ENCODE peak calls at places on chromosomes 4 and X, in four cellular contexts. One of them, this sample, is unnamed.

GRCh38 chrX:97683256-97683655 is 799.5 kb downstream of the RPA4 start:
- DNase-seq in neural crest cell: no peak
- DNase-seq in esophagus squamous epithelium: no peak
- DNase-seq in PC-3: no peak
- DNase-seq in this sample: no peak

GRCh38 chrX:108304210-108304609 is 134.0 kb downstream of the COL4A6 start:
- DNase-seq in PC-3: peak
- DNase-seq in neural crest cell: no peak
- DNase-seq in esophagus squamous epithelium: no peak
- DNase-seq in this sample: no peak

GRCh38 chr4:163748474-163748873 is 254.0 kb downstream of the TMA16 start:
- DNase-seq in PC-3: peak
- DNase-seq in neural crest cell: no peak
- DNase-seq in esophagus squamous epithelium: no peak
- DNase-seq in this sample: peak

GRCh38 chrX:96314974-96315373 is 369.7 kb upstream of the DIAPH2 start:
- DNase-seq in neural crest cell: no peak
- DNase-seq in esophagus squamous epithelium: no peak
- DNase-seq in PC-3: peak
- DNase-seq in this sample: no peak

GRCh38 chr4:102355748-102356147 is 10.5 kb upstream of the SLC39A8 start:
- DNase-seq in esophagus squamous epithelium: no peak
- DNase-seq in neural crest cell: no peak
- DNase-seq in PC-3: no peak
- DNase-seq in this sample: no peak

GRCh38 chrX:9905721-9906120 is 61.4 kb upstream of the CLDN34 start:
- DNase-seq in neural crest cell: no peak
- DNase-seq in esophagus squamous epithelium: no peak
- DNase-seq in PC-3: no peak
- DNase-seq in this sample: no peak

GRCh38 chr4:1871471-1872021 is 353 bp downstream of the NSD2 start:
- DNase-seq in neural crest cell: peak
- DNase-seq in PC-3: no peak
- DNase-seq in esophagus squamous epithelium: no peak
- DNase-seq in this sample: peak

GRCh38 chrX:24464836-24465523 is at the start of gene PDK3:
- DNase-seq in PC-3: peak
- DNase-seq in neural crest cell: peak
- DNase-seq in esophagus squamous epithelium: peak
- DNase-seq in this sample: peak

GRCh38 chrX:1521459-1521956 is 15.5 kb downstream of the P2RY8 start:
- DNase-seq in PC-3: no peak
- DNase-seq in esophagus squamous epithelium: peak
- DNase-seq in neural crest cell: no peak
- DNase-seq in this sample: no peak

GRCh38 chr4:159444668-159445067 is 341.8 kb downstream of the RAPGEF2 start:
- DNase-seq in neural crest cell: no peak
- DNase-seq in PC-3: peak
- DNase-seq in esophagus squamous epithelium: no peak
- DNase-seq in this sample: no peak

GRCh38 chr4:4991541-4992099 is 27.6 kb downstream of the CYTL1 start:
- DNase-seq in PC-3: no peak
- DNase-seq in neural crest cell: no peak
- DNase-seq in esophagus squamous epithelium: no peak
- DNase-seq in this sample: no peak

GRCh38 chr4:75634951-75635350 is 4.6 kb upstream of the CDKL2 start:
- DNase-seq in PC-3: no peak
- DNase-seq in neural crest cell: no peak
- DNase-seq in esophagus squamous epithelium: no peak
- DNase-seq in this sample: no peak

GRCh38 chrX:28120076-28120475 is 138.8 kb upstream of the DCAF8L1 start:
- DNase-seq in PC-3: peak
- DNase-seq in neural crest cell: no peak
- DNase-seq in esophagus squamous epithelium: no peak
- DNase-seq in this sample: no peak

GRCh38 chrX:9656277-9656676 is 109.4 kb downstream of the GPR143 start:
- DNase-seq in PC-3: peak
- DNase-seq in esophagus squamous epithelium: no peak
- DNase-seq in neural crest cell: no peak
- DNase-seq in this sample: no peak

GRCh38 chr4:6416518-6417286 is 55.7 kb downstream of the PPP2R2C start:
- DNase-seq in esophagus squamous epithelium: no peak
- DNase-seq in PC-3: no peak
- DNase-seq in neural crest cell: no peak
- DNase-seq in this sample: peak

GRCh38 chr4:11741190-11741652 is 312.5 kb upstream of the HS3ST1 start:
- DNase-seq in esophagus squamous epithelium: no peak
- DNase-seq in PC-3: peak
- DNase-seq in neural crest cell: no peak
- DNase-seq in this sample: no peak

GRCh38 chr4:153519677-153520076 is 53.5 kb downstream of the TMEM131L start:
- DNase-seq in esophagus squamous epithelium: no peak
- DNase-seq in neural crest cell: no peak
- DNase-seq in PC-3: no peak
- DNase-seq in this sample: no peak

GRCh38 chr4:47032405-47033106 is 1.2 kb downstream of the GABRB1 start:
- DNase-seq in neural crest cell: peak
- DNase-seq in PC-3: no peak
- DNase-seq in esophagus squamous epithelium: no peak
- DNase-seq in this sample: peak

GRCh38 chrX:71532078-71532752 is 689 bp upstream of the OGT start:
- DNase-seq in PC-3: peak
- DNase-seq in neural crest cell: no peak
- DNase-seq in esophagus squamous epithelium: no peak
- DNase-seq in this sample: no peak

GRCh38 chr4:101346562-101347266 is 612 bp downstream of the PPP3CA start:
- DNase-seq in esophagus squamous epithelium: peak
- DNase-seq in neural crest cell: peak
- DNase-seq in PC-3: peak
- DNase-seq in this sample: peak

GRCh38 chr4:188246488-188246887 is 107.2 kb downstream of the TRIML1 start:
- DNase-seq in neural crest cell: no peak
- DNase-seq in PC-3: peak
- DNase-seq in esophagus squamous epithelium: no peak
- DNase-seq in this sample: no peak

GRCh38 chr4:107824367-107825071 is at the start of gene SGMS2:
- DNase-seq in esophagus squamous epithelium: peak
- DNase-seq in neural crest cell: peak
- DNase-seq in PC-3: peak
- DNase-seq in this sample: peak

GRCh38 chr4:742742-743311 is 37.2 kb downstream of the PCGF3 start:
- DNase-seq in PC-3: peak
- DNase-seq in neural crest cell: peak
- DNase-seq in esophagus squamous epithelium: no peak
- DNase-seq in this sample: peak

GRCh38 chr4:181909368-181909767 is 333.8 kb upstream of the TENM3 start:
- DNase-seq in neural crest cell: no peak
- DNase-seq in PC-3: no peak
- DNase-seq in esophagus squamous epithelium: no peak
- DNase-seq in this sample: no peak

GRCh38 chr4:80036949-80037348 is 36.1 kb downstream of the ANTXR2 start:
- DNase-seq in neural crest cell: no peak
- DNase-seq in esophagus squamous epithelium: no peak
- DNase-seq in PC-3: no peak
- DNase-seq in this sample: no peak

GRCh38 chr4:92328095-92328494 is 24.3 kb downstream of the GRID2 start:
- DNase-seq in PC-3: no peak
- DNase-seq in neural crest cell: no peak
- DNase-seq in esophagus squamous epithelium: no peak
- DNase-seq in this sample: no peak

GRCh38 chrX:72297953-72298730 is 7.6 kb downstream of the CITED1 start:
- DNase-seq in esophagus squamous epithelium: no peak
- DNase-seq in PC-3: peak
- DNase-seq in neural crest cell: no peak
- DNase-seq in this sample: no peak

GRCh38 chr4:70183168-70183939 is 12.2 kb upstream of the ODAM start:
- DNase-seq in PC-3: peak
- DNase-seq in neural crest cell: peak
- DNase-seq in esophagus squamous epithelium: no peak
- DNase-seq in this sample: peak

GRCh38 chrX:153857348-153857903 is 27.1 kb upstream of the PDZD4 start:
- DNase-seq in PC-3: no peak
- DNase-seq in esophagus squamous epithelium: no peak
- DNase-seq in neural crest cell: no peak
- DNase-seq in this sample: no peak

GRCh38 chr4:78057135-78057599 is at the start of gene FRAS1:
- DNase-seq in PC-3: peak
- DNase-seq in esophagus squamous epithelium: no peak
- DNase-seq in neural crest cell: peak
- DNase-seq in this sample: peak

GRCh38 chr4:75849459-75849858 is 52.8 kb downstream of the PPEF2 start:
- DNase-seq in PC-3: no peak
- DNase-seq in neural crest cell: no peak
- DNase-seq in esophagus squamous epithelium: no peak
- DNase-seq in this sample: no peak

GRCh38 chr4:123856689-123857545 is 460.3 kb downstream of the SPRY1 start:
- DNase-seq in esophagus squamous epithelium: no peak
- DNase-seq in neural crest cell: peak
- DNase-seq in PC-3: peak
- DNase-seq in this sample: peak

GRCh38 chr4:94571301-94571700 is 119.6 kb downstream of the PDLIM5 start:
- DNase-seq in esophagus squamous epithelium: no peak
- DNase-seq in PC-3: no peak
- DNase-seq in neural crest cell: no peak
- DNase-seq in this sample: no peak
- TF ChIP-seq CTCF in esophagus squamous epithelium: no peak
- TF ChIP-seq CTCF in PC-3: no peak
- TF ChIP-seq CTCF in neural crest cell: no peak
- TF ChIP-seq CTCF in this sample: no peak

GRCh38 chr4:130705023-130705422 is 1609.1 kb downstream of the C4orf33 start:
- DNase-seq in PC-3: peak
- DNase-seq in esophagus squamous epithelium: no peak
- DNase-seq in neural crest cell: no peak
- DNase-seq in this sample: no peak
- TF ChIP-seq CTCF in PC-3: peak
- TF ChIP-seq CTCF in esophagus squamous epithelium: no peak
- TF ChIP-seq CTCF in neural crest cell: no peak
- TF ChIP-seq CTCF in this sample: no peak

DNA sequence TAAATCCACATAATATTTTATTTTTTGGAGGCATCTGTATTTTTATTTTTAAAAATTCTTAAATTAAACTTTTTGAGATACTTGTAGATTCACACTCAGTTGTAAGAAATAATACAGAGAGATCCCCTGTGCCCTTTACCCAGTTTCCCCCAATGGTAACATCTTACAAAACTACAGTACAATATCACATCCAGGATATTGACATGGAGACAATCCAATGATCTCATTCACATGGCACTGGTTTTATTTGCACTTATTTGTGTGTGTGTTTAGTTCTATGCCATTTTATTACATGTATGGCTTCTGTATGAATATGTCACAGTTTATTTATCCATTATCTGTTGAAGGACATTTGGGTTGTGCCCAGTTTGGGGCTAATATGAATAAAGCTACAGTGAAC is 35.5 kb upstream of the EIF1AX start:
- DNase-seq in esophagus squamous epithelium: no peak
- DNase-seq in neural crest cell: no peak
- DNase-seq in PC-3: no peak
- DNase-seq in this sample: no peak
- TF ChIP-seq CTCF in esophagus squamous epithelium: no peak
- TF ChIP-seq CTCF in neural crest cell: no peak
- TF ChIP-seq CTCF in PC-3: no peak
- TF ChIP-seq CTCF in this sample: no peak

DNA sequence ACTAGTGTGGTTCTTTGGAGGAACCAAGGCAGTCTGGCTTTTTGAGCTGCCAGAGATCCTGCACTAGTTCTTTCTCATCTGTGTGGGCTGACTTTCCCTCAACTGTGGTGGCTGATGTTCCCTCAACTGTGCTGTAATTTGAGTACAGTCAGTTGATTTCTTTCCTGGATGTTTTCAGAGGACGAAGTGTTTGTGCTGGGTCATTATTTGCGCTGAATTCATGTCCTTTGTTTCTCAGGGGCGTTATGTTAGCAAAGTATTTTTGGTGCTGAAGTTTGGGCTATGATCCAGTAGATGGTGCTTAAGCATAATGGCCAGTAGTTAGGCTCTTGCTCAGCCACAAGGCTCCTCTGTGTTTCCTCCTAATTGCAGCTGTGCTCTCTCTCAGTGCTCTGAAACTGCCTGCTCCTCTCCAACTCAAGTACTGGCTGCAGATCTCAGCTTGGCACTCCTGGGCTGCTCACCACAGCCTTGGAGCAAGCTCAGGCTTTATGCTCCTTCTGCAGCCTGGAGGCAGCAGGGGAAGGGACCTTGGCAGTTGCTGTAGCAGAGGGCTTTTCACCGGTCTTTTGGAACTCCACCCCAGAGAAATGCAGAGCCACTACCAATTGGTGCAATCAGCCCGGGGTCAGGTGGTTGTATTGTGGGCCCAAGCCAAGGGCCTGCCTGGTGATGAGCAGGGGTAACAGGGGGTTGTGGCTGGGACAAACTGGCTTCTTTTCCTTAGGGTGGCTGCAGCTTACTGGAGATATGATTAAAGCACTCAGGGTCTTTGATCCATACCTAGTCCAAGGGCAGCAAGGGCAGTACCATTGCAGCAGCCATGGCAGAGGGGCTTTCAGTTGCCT is 27.9 kb downstream of the ENPEP start:
- DNase-seq in neural crest cell: no peak
- DNase-seq in esophagus squamous epithelium: no peak
- DNase-seq in PC-3: no peak
- DNase-seq in this sample: no peak
- TF ChIP-seq CTCF in neural crest cell: no peak
- TF ChIP-seq CTCF in esophagus squamous epithelium: no peak
- TF ChIP-seq CTCF in PC-3: no peak
- TF ChIP-seq CTCF in this sample: no peak

GRCh38 chrX:106898462-106898861 is 4.7 kb downstream of the RIPPLY1 start:
- DNase-seq in neural crest cell: no peak
- DNase-seq in esophagus squamous epithelium: no peak
- DNase-seq in PC-3: peak
- DNase-seq in this sample: no peak
- TF ChIP-seq CTCF in neural crest cell: peak
- TF ChIP-seq CTCF in esophagus squamous epithelium: no peak
- TF ChIP-seq CTCF in PC-3: peak
- TF ChIP-seq CTCF in this sample: peak

DNA sequence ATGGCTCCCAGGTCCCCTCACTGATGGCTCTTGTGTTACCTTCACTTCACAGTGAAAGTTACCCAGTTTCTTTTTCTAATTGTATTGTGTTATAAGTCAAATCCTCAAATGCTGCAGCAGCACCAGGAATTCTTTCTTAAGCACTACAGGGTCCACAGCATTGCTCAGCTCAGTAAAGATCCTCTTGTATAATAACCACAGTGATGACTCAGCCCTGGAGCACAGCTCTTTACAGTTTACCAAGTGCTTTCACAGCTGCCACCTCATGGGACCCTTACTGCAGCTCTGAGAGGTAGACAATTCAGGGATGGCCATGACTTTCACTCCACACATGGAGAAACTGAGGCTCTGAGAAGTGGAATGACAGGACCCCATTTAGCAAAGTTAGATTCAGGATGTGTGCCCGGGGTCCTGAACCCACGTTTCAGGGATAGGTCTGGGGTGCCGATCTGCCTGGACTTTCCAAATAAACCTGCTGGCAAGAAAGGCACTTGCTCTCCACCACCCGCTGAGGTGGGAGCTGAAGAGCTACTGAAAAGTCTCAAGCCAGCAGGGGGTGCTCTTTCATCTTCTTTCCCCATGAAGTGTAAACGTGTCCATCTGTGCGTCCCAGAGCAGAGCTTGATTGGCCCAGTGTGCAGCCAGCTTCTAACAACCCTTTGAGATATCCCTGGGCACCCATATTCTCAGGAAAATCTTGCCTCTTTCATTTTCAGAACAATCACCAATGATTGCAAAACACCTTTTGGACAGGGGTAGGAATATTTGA is 35.7 kb upstream of the GABRQ start:
- DNase-seq in esophagus squamous epithelium: no peak
- DNase-seq in neural crest cell: no peak
- DNase-seq in PC-3: peak
- DNase-seq in this sample: no peak
- TF ChIP-seq CTCF in esophagus squamous epithelium: no peak
- TF ChIP-seq CTCF in neural crest cell: peak
- TF ChIP-seq CTCF in PC-3: peak
- TF ChIP-seq CTCF in this sample: no peak